ENCODE peak calls at places on chromosomes 6 and 20, in ten cellular contexts. R is psoas muscle; B is AG09319; U is HFFc6; E is fibroblast of lung; W is fibroblast of the aortic adventitia; V is HepG2; F is stomach; Q is CD8-positive, alpha-beta T cell; K is NB4. H is an unnamed sample.

GRCh38 chr6:88166493-88166900 is 350 bp upstream of the CNR1 start:
- DNase-seq in E (no peak), V (no peak), B (no peak), Q (no peak), W (no peak), U (no peak), F (no peak), K (no peak), R (peak; percentile 23), H (no peak)

GRCh38 chr6:129593233-129593564 is 116.8 kb downstream of the ARHGAP18 start:
- DNase-seq in V (peak; percentile 72), F (no peak), W (peak; percentile 66), K (peak; percentile 27), B (no peak), U (peak; percentile 21), R (no peak), Q (no peak), E (peak; percentile 72), H (peak; percentile 80)

GRCh38 chr6:109420751-109421150 is 19.7 kb downstream of the PPIL6 start:
- DNase-seq in R (no peak), Q (no peak), F (no peak), V (no peak), B (no peak), E (no peak), W (no peak), U (no peak), K (peak; percentile 42), H (no peak)

GRCh38 chr6:41427642-41428401 is 92.4 kb downstream of the NCR2 start:
- DNase-seq in V (peak; percentile 65), Q (no peak), E (peak; percentile 14), R (peak; percentile 64), F (peak; percentile 89), W (no peak), K (peak; percentile 65), B (no peak), U (no peak), H (peak; percentile 63)

GRCh38 chr6:159493888-159494632 is 199.0 kb downstream of the SOD2 start:
- DNase-seq in Q (no peak), F (no peak), E (no peak), V (no peak), R (no peak), U (no peak), B (no peak), K (no peak), W (peak; percentile 5), H (no peak)

GRCh38 chr6:26087284-26088115 is at the start of gene HFE:
- DNase-seq in F (peak; percentile 51), B (no peak), R (peak; percentile 46), Q (peak; percentile 40), K (peak; percentile 53), V (peak; percentile 55), W (peak; percentile 70), E (peak; percentile 63), U (peak; percentile 49), H (peak; percentile 78)

GRCh38 chr20:24027229-24027628 is 38.6 kb upstream of the GGTLC1 start:
- DNase-seq in F (peak; percentile 40), V (no peak), R (peak; percentile 52), B (no peak), E (no peak), Q (peak; percentile 78), W (peak; percentile 9), U (no peak), K (peak; percentile 16), H (no peak)

GRCh38 chr20:49865559-49865958 is 49.8 kb downstream of the SPATA2 start:
- DNase-seq in E (no peak), B (peak; percentile 86), Q (no peak), K (no peak), F (no peak), R (no peak), W (peak; percentile 55), U (no peak), V (no peak), H (no peak)

GRCh38 chr20:10642859-10643559 is 30.8 kb downstream of the JAG1 start:
- DNase-seq in Q (no peak), K (peak; percentile 54), R (no peak), F (no peak), B (no peak), U (no peak), V (no peak), W (no peak), E (peak; percentile 50), H (no peak)

GRCh38 chr20:17966432-17967312 is 1.9 kb downstream of the SNX5 start:
- DNase-seq in B (no peak), E (peak; percentile 48), Q (no peak), W (peak; percentile 61), K (peak; percentile 76), U (peak; percentile 49), F (no peak), V (peak; percentile 67), R (no peak), H (no peak)

GRCh38 chr6:31620586-31621319 is at the start of gene PRRC2A:
- DNase-seq in B (peak; percentile 97), Q (peak; percentile 94), F (peak; percentile 97), K (peak; percentile 89), U (no peak), E (no peak), W (peak; percentile 53), V (no peak), R (no peak), H (peak; percentile 95)
- TF ChIP-seq CTCF in B (no peak), Q (no peak), F (no peak), K (no peak), U (no peak), E (no peak), W (no peak), V (peak; percentile 24), R (no peak), H (no peak)

DNA sequence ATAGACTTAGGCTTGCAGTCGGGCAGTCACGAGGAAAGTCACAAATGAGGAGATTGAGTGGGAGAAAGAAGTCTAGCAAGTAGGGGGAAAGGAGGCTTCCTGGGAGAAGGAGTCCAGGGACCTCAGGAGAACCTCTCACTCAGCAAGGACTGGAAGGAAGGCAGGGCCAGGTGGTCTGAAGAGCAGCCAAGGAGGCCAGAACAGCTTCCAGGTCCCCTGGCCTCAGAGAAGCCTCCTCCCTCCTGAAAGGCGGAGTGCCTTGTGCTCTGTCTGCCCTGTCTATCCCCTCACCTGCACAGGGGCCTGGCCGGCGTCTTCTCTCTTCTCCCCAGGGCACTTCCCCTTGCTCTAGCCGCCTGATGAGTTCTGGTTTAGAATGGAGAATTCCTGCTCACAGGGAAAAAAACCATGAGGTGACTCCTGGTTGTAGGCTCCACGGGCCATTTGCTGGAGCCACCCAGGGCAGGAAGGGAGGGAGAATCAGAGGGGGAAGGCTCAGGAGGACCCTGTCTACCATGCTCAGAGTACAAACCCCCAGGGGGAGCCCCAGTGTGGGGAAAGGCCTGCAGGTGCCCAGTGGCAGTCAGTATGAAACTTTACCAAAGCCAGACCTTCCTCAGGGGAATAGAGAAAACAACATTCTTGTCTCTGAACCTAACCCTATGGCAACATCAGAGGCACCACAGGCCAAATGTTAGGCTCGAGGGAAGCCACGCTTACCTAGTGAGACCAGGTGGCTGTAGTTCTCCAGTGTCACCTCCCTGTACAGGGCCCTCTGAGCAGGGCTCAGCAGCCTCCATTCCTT is 11.2 kb downstream of the ZNF337 start:
- DNase-seq in V (no peak), F (no peak), R (no peak), E (no peak), K (peak; percentile 13), B (no peak), W (no peak), Q (no peak), U (no peak), H (no peak)
- TF ChIP-seq CTCF in V (no peak), F (no peak), R (no peak), E (no peak), K (no peak), B (no peak), W (no peak), Q (no peak), U (no peak), H (no peak)

GRCh38 chr6:43009124-43009523 is 4.6 kb downstream of the MEA1 start:
- DNase-seq in B (no peak), V (peak; percentile 49), F (peak; percentile 34), Q (peak; percentile 33), U (peak; percentile 31), E (peak; percentile 15), R (peak; percentile 31), K (peak; percentile 62), W (peak; percentile 31), H (no peak)
- TF ChIP-seq CTCF in B (peak; percentile 33), V (peak; percentile 73), F (no peak), Q (peak; percentile 17), U (peak; percentile 70), E (peak; percentile 52), R (peak; percentile 47), K (peak; percentile 52), W (peak; percentile 46), H (peak; percentile 24)

GRCh38 chr20:7161690-7162089 is 394.2 kb downstream of the BMP2 start:
- DNase-seq in Q (no peak), W (peak; percentile 36), K (peak; percentile 41), B (no peak), R (no peak), E (peak; percentile 5), V (peak; percentile 38), F (no peak), U (no peak), H (no peak)
- TF ChIP-seq CTCF in Q (no peak), W (peak; percentile 48), K (peak; percentile 53), B (peak; percentile 47), R (no peak), E (peak; percentile 35), V (peak; percentile 59), F (no peak), U (no peak), H (peak; percentile 64)

GRCh38 chr6:107118976-107119375 is 3.7 kb upstream of the BEND3 start:
- DNase-seq in U (no peak), B (no peak), F (no peak), V (no peak), E (no peak), R (no peak), W (no peak), Q (no peak), K (peak; percentile 83), H (no peak)
- TF ChIP-seq CTCF in U (no peak), B (no peak), F (no peak), V (no peak), E (no peak), R (no peak), W (no peak), Q (no peak), K (no peak), H (no peak)

DNA sequence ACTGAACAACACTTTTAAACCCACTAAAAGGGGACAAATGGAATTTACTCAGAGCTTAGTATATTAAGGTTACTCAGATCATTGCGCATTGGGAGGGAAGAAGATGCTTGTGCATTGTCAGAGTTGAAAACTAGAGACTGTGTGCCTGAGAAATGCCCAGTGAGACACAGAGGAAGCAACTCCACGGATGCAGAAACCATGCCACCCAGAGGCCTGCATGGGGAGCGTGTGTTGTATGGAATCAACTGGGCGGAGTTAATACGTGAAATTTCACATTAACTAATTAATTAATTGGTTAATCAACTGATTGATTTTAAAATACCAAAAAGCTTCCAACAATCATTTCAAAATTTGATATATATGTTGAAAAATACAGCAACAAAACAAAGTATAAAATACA is 391.6 kb downstream of the PLCB1 start:
- DNase-seq in U (no peak), E (no peak), W (no peak), V (no peak), R (no peak), Q (no peak), B (no peak), K (peak; percentile 34), F (no peak), H (no peak)
- TF ChIP-seq CTCF in U (no peak), E (peak; percentile 52), W (no peak), V (peak; percentile 25), R (peak; percentile 4), Q (no peak), B (no peak), K (peak; percentile 27), F (no peak), H (no peak)